ENCODE peak calls at places on chromosomes 16 and 17, in eight cellular contexts. R, M, T, V, A, U, S and H are unnamed samples.

GRCh38 chr16:26827386-26827785 is 239.3 kb upstream of the C16orf82 start:
- DNase-seq in A (no peak), R (no peak), S (no peak), U (no peak), T (no peak), M (no peak), V (no peak), H (no peak)

GRCh38 chr17:79711715-79712305 is 18.9 kb upstream of the ENPP7 start:
- DNase-seq in A (no peak), M (no peak), T (no peak), S (no peak), R (no peak), V (no peak), U (no peak), H (no peak)

GRCh38 chr17:76841776-76842405 is 26.3 kb upstream of the MGAT5B start:
- DNase-seq in S (no peak), T (no peak), V (peak; percentile 64), U (peak; percentile 93), A (peak; percentile 50), M (no peak), R (no peak), H (no peak)

GRCh38 chr16:83781-84615 is 6.0 kb downstream of the MPG start:
- DNase-seq in M (no peak), U (no peak), V (no peak), A (no peak), S (no peak), R (peak; percentile 28), T (no peak), H (no peak)

GRCh38 chr17:77188084-77189066 is 47.6 kb downstream of the SEC14L1 start:
- DNase-seq in R (no peak), T (no peak), U (no peak), S (peak; percentile 38), M (no peak), V (no peak), A (no peak), H (no peak)

GRCh38 chr16:23974223-23974622 is 138.4 kb downstream of the PRKCB start:
- DNase-seq in S (no peak), R (no peak), V (peak; percentile 73), A (no peak), M (peak; percentile 4), U (no peak), T (no peak), H (no peak)

GRCh38 chr17:15377200-15377599 is 35.8 kb upstream of the TEKT3 start:
- DNase-seq in A (no peak), V (no peak), T (no peak), R (peak; percentile 80), M (no peak), U (no peak), S (no peak), H (no peak)

GRCh38 chr16:58451263-58451662 is 48.7 kb upstream of the NDRG4 start:
- DNase-seq in T (no peak), S (no peak), A (no peak), U (peak; percentile 50), M (no peak), R (no peak), V (no peak), H (no peak)

GRCh38 chr17:63078707-63079106 is 112.7 kb downstream of the TANC2 start:
- DNase-seq in A (no peak), V (no peak), R (no peak), T (no peak), U (no peak), S (no peak), M (no peak), H (no peak)
- TF ChIP-seq RAD21 in A (no peak), V (no peak), R (no peak), T (no peak), U (no peak), S (no peak), M (no peak), H (no peak)

GRCh38 chr17:28907709-28908475 is 5.0 kb upstream of the DHRS13 start:
- DNase-seq in A (no peak), U (no peak), M (no peak), S (peak; percentile 43), R (peak; percentile 41), T (no peak), V (no peak), H (no peak)
- TF ChIP-seq RAD21 in A (no peak), U (no peak), M (no peak), S (no peak), R (no peak), T (no peak), V (no peak), H (no peak)

GRCh38 chr17:67123692-67124091 is 79.3 kb downstream of the CACNG1 start:
- DNase-seq in M (no peak), T (no peak), R (no peak), U (no peak), S (no peak), A (no peak), V (no peak), H (no peak)

GRCh38 chr17:67124469-67125148 is 80.3 kb downstream of the CACNG1 start:
- DNase-seq in V (no peak), U (peak; percentile 42), R (no peak), T (no peak), A (no peak), S (no peak), M (no peak), H (no peak)

GRCh38 chr17:67119102-67119501 is 74.7 kb downstream of the CACNG1 start:
- DNase-seq in M (no peak), A (no peak), V (no peak), S (no peak), T (no peak), U (no peak), R (no peak), H (no peak)

GRCh38 chr17:67125417-67125816 is 81.1 kb downstream of the CACNG1 start:
- DNase-seq in T (no peak), M (no peak), V (no peak), A (peak; percentile 22), R (no peak), S (no peak), U (peak; percentile 71), H (no peak)

DNA sequence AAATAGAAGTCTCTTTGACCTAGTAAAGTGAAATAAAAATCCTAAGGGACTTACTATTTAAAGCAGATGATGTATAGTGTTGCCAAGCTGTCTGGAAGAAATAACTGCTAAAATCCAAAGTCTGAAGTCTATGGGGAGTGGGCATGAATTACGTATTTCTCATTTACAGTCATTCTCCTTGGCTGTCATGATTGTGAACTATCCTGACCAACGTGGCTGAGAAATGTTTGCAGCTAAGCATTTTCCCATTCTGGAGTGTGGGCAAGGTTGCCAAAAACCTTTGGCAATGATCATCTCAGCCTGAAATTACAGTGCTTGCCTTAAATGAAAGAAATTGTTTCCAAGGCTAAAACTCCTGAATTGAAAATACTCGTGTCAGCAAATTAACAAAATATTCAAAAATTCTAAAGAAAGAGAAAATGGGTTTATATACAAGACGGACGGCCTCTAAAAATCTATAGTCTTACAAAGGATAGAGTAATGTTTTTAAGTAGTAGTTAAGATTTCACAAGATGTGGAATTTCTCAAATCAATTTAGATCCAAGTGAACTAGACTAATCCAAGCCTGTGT is 77.0 kb downstream of the CACNG1 start:
- DNase-seq in M (no peak), A (no peak), T (no peak), V (no peak), S (no peak), U (no peak), R (no peak), H (no peak)
- TF ChIP-seq RAD21 in M (no peak), A (no peak), T (no peak), V (no peak), S (no peak), U (no peak), R (no peak), H (no peak)

GRCh38 chr17:3796110-3796821 is 4.7 kb downstream of the ITGAE start:
- DNase-seq in A (no peak), V (no peak), U (no peak), T (no peak), M (no peak), S (no peak), R (no peak), H (peak; percentile 90)
- TF ChIP-seq RAD21 in A (no peak), V (no peak), U (no peak), T (no peak), M (no peak), S (no peak), R (no peak), H (no peak)

GRCh38 chr17:4599505-4600281 is 15.4 kb downstream of the SMTNL2 start:
- DNase-seq in A (peak; percentile 31), V (peak; percentile 76), T (no peak), M (no peak), R (peak; percentile 15), U (peak; percentile 62), S (peak; percentile 47), H (no peak)
- TF ChIP-seq RAD21 in A (no peak), V (no peak), T (no peak), M (no peak), R (no peak), U (no peak), S (no peak), H (no peak)

DNA sequence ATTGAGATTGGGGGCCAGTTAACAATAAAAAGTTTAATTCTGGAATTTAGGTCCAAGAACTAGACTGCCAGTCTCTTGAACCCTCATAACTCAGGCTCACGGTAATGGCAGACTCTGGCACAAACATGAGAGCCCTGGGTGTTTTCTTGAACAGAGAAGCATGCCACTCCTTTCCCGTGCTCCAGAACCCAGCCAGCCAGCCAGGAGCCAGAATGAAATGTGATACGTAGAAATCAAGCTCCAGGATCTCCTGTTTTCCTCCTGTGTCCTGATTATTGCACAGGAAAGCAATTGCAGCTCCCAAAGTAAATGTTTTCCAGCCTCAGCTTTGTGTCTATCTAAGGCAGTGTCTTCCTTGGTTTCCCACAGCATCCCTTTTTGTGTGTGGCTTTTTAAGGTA is 46.2 kb upstream of the NOL11 start:
- DNase-seq in M (no peak), R (peak; percentile 7), A (no peak), S (no peak), V (no peak), T (no peak), U (peak; percentile 59), H (no peak)
- TF ChIP-seq RAD21 in M (no peak), R (no peak), A (no peak), S (no peak), V (no peak), T (no peak), U (no peak), H (no peak)